ENCODE peak calls at places on chromosomes 16 and 17, in five cellular contexts. One of them, this sample, is unnamed.
A peak's percentile ranks its signal among the peaks of the same experiment; 100 is the strongest.

GRCh38 chr17:67602974-67603373 is 114.8 kb upstream of the NOL11 start:
- DNase-seq in mammary epithelial cell: peak; percentile 20
- DNase-seq in uterus: no peak
- DNase-seq in A549: peak; percentile 58
- DNase-seq in endothelial cell of umbilical vein: peak; percentile 32
- DNase-seq in this sample: no peak

GRCh38 chr17:50466371-50467113 is 2.1 kb downstream of the CHAD start:
- DNase-seq in mammary epithelial cell: no peak
- DNase-seq in uterus: no peak
- DNase-seq in A549: no peak
- DNase-seq in endothelial cell of umbilical vein: no peak
- DNase-seq in this sample: peak; percentile 81

GRCh38 chr17:44752953-44753861 is 5.6 kb upstream of the ADAM11 start:
- DNase-seq in mammary epithelial cell: no peak
- DNase-seq in uterus: no peak
- DNase-seq in A549: no peak
- DNase-seq in endothelial cell of umbilical vein: no peak
- DNase-seq in this sample: no peak

GRCh38 chr17:82787081-82787848 is 35.4 kb downstream of the TBCD start:
- DNase-seq in mammary epithelial cell: peak; percentile 97
- DNase-seq in uterus: peak; percentile 75
- DNase-seq in A549: no peak
- DNase-seq in endothelial cell of umbilical vein: no peak
- DNase-seq in this sample: no peak

GRCh38 chr17:69677130-69677529 is 262.6 kb downstream of the MAP2K6 start:
- DNase-seq in mammary epithelial cell: no peak
- DNase-seq in uterus: no peak
- DNase-seq in A549: no peak
- DNase-seq in endothelial cell of umbilical vein: peak; percentile 38
- DNase-seq in this sample: no peak

GRCh38 chr17:79905832-79906231 is 66.6 kb upstream of the CBX4 start:
- DNase-seq in mammary epithelial cell: no peak
- DNase-seq in uterus: no peak
- DNase-seq in A549: peak; percentile 77
- DNase-seq in endothelial cell of umbilical vein: no peak
- DNase-seq in this sample: no peak

GRCh38 chr16:15742716-15743115 is 92.7 kb downstream of the NDE1 start:
- DNase-seq in mammary epithelial cell: no peak
- DNase-seq in uterus: no peak
- DNase-seq in A549: no peak
- DNase-seq in endothelial cell of umbilical vein: no peak
- DNase-seq in this sample: no peak

GRCh38 chr17:40952675-40953074 is 14.1 kb downstream of the KRT39 start:
- DNase-seq in mammary epithelial cell: peak; percentile 92
- DNase-seq in uterus: no peak
- DNase-seq in A549: no peak
- DNase-seq in endothelial cell of umbilical vein: no peak
- DNase-seq in this sample: no peak

GRCh38 chr17:49964539-49965521 is 4.2 kb upstream of the DLX4 start:
- DNase-seq in mammary epithelial cell: no peak
- DNase-seq in uterus: no peak
- DNase-seq in A549: no peak
- DNase-seq in endothelial cell of umbilical vein: no peak
- DNase-seq in this sample: no peak

GRCh38 chr17:79815836-79816371 is 19.0 kb upstream of the CBX8 start:
- DNase-seq in mammary epithelial cell: no peak
- DNase-seq in uterus: no peak
- DNase-seq in A549: no peak
- DNase-seq in endothelial cell of umbilical vein: no peak
- DNase-seq in this sample: no peak

GRCh38 chr17:57459286-57459915 is 203.1 kb downstream of the MSI2 start:
- DNase-seq in mammary epithelial cell: peak; percentile 68
- DNase-seq in uterus: no peak
- DNase-seq in A549: peak; percentile 85
- DNase-seq in endothelial cell of umbilical vein: no peak
- DNase-seq in this sample: no peak

GRCh38 chr17:57677301-57677700 is 67.8 kb downstream of the CCDC182 start:
- DNase-seq in mammary epithelial cell: no peak
- DNase-seq in uterus: no peak
- DNase-seq in A549: no peak
- DNase-seq in endothelial cell of umbilical vein: no peak
- DNase-seq in this sample: no peak

DNA sequence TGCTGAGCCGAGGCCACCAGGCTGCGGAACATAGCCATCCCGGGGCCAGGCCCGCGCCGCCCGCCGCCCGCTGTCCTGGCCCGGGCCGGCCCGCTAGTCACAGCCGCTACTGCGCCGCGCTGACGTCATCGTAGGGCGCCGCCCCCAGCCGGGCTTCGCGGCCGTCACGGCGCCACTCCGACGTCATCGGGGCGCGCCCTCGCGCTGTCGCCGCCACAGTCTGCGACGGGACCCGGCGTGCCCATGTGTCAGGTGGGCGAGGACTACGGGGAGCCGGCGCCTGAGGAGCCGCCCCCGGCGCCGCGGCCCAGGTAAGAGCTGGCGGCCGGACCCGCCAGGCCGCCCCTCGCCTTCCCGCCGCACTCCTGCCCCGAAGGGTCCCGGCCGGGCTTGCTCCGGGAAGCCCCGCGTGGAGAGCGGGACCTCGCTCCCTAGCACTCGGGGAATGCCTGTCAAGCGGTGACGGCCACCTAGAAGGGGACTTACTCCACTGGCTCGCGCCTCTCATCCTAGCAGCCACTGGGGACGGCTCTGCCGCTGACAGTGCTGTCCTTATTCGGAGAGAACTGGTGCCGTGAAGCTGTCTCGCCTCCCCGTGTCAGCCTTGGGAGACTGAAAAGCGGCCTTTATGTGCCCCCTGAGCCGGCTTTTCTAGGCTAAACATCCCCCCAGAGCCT is at the start of the genes CTU2 and RNF166:
- DNase-seq in mammary epithelial cell: peak; percentile 82
- DNase-seq in uterus: peak; percentile 88
- DNase-seq in A549: peak; percentile 91
- DNase-seq in endothelial cell of umbilical vein: peak; percentile 84
- DNase-seq in this sample: peak; percentile 94
- TF ChIP-seq CTCF in mammary epithelial cell: no peak
- TF ChIP-seq CTCF in uterus: no peak
- TF ChIP-seq CTCF in A549: no peak
- TF ChIP-seq CTCF in endothelial cell of umbilical vein: no peak
- TF ChIP-seq CTCF in this sample: no peak

GRCh38 chr16:50263940-50264929 is 2.1 kb upstream of the ADCY7 start:
- DNase-seq in mammary epithelial cell: peak; percentile 10
- DNase-seq in uterus: no peak
- DNase-seq in A549: no peak
- DNase-seq in endothelial cell of umbilical vein: no peak
- DNase-seq in this sample: no peak
- H3K4me1 ChIP-seq in mammary epithelial cell: no peaks in the 10 kb centered on the region
- H3K4me1 ChIP-seq in uterus: no peaks in the 10 kb centered on the region
- H3K4me1 ChIP-seq in A549: peaks cover 30% of the 10 kb centered on the region
- H3K4me1 ChIP-seq in endothelial cell of umbilical vein: peaks cover 14% of the 10 kb centered on the region
- H3K4me1 ChIP-seq in this sample: peaks cover 36% of the 10 kb centered on the region

GRCh38 chr16:68380348-68380670 is 68.0 kb downstream of the SMPD3 start:
- DNase-seq in mammary epithelial cell: no peak
- DNase-seq in uterus: no peak
- DNase-seq in A549: no peak
- DNase-seq in endothelial cell of umbilical vein: no peak
- DNase-seq in this sample: no peak

GRCh38 chr16:68383858-68384257 is 64.5 kb downstream of the SMPD3 start:
- DNase-seq in mammary epithelial cell: no peak
- DNase-seq in uterus: no peak
- DNase-seq in A549: no peak
- DNase-seq in endothelial cell of umbilical vein: no peak
- DNase-seq in this sample: no peak

GRCh38 chr16:68381363-68381724 is 67.0 kb downstream of the SMPD3 start:
- DNase-seq in mammary epithelial cell: no peak
- DNase-seq in uterus: no peak
- DNase-seq in A549: no peak
- DNase-seq in endothelial cell of umbilical vein: no peak
- DNase-seq in this sample: no peak

GRCh38 chr16:68380676-68381362 is 67.5 kb downstream of the SMPD3 start:
- DNase-seq in mammary epithelial cell: no peak
- DNase-seq in uterus: no peak
- DNase-seq in A549: no peak
- DNase-seq in endothelial cell of umbilical vein: no peak
- DNase-seq in this sample: no peak

DNA sequence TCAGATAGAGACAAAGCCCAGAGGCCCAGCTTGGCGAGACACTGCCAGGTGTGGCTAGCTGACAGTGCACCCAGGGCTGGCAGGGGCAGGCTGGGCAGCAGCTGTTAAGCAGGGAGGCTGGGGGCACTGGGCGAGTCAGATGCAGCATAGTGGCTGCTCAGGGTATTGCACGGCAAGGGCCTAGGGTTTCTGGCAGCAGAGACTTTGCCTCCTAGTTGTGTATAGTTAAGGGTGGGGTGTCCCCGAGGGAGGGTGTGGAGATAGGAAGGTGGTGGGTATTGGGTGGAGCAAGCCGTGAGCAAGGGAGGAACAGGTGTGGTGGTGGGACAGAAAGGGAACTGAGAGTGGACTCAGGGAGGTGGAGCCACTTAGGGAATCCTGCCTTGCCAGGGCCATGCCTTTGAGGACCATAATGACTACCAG is 66.0 kb downstream of the SMPD3 start:
- DNase-seq in mammary epithelial cell: no peak
- DNase-seq in uterus: no peak
- DNase-seq in A549: peak; percentile 47
- DNase-seq in endothelial cell of umbilical vein: no peak
- DNase-seq in this sample: peak; percentile 85
- TF ChIP-seq CTCF in mammary epithelial cell: no peak
- TF ChIP-seq CTCF in uterus: no peak
- TF ChIP-seq CTCF in A549: no peak
- TF ChIP-seq CTCF in endothelial cell of umbilical vein: peak; percentile 43
- TF ChIP-seq CTCF in this sample: peak; percentile 46

GRCh38 chr16:56222482-56222997 is 31.3 kb downstream of the GNAO1 start:
- DNase-seq in mammary epithelial cell: no peak
- DNase-seq in uterus: no peak
- DNase-seq in A549: no peak
- DNase-seq in endothelial cell of umbilical vein: no peak
- DNase-seq in this sample: no peak
- H3K4me1 ChIP-seq in mammary epithelial cell: no peaks in the 10 kb centered on the region
- H3K4me1 ChIP-seq in uterus: no peaks in the 10 kb centered on the region
- H3K4me1 ChIP-seq in A549: no peaks in the 10 kb centered on the region
- H3K4me1 ChIP-seq in endothelial cell of umbilical vein: no peaks in the 10 kb centered on the region
- H3K4me1 ChIP-seq in this sample: no peaks in the 10 kb centered on the region

DNA sequence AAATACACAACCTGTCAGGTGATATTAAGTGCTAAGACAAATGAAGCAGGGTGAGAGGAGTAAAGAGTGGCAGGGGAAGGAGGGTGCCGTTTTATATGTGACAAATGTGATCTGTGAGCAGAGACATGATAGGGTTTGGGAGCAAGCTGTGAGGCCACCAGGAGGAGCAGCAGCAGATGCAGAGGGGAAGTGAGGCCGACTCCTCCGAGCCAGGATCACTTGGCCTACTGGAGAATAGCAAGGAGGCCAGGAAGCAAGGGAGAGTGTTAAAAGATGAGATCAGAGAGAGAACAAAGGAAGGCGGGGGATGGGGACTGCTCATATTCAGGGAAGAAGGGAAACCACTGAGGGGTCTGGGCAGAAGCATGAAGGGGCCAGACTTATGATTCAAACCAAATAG is 129.4 kb downstream of the TANGO6 start:
- DNase-seq in mammary epithelial cell: peak; percentile 28
- DNase-seq in uterus: no peak
- DNase-seq in A549: peak; percentile 45
- DNase-seq in endothelial cell of umbilical vein: peak; percentile 81
- DNase-seq in this sample: no peak
- TF ChIP-seq CTCF in mammary epithelial cell: peak; percentile 59
- TF ChIP-seq CTCF in uterus: no peak
- TF ChIP-seq CTCF in A549: peak; percentile 34
- TF ChIP-seq CTCF in endothelial cell of umbilical vein: peak; percentile 54
- TF ChIP-seq CTCF in this sample: no peak

GRCh38 chr16:11794447-11794846 is 2.6 kb downstream of the ZC3H7A start:
- DNase-seq in mammary epithelial cell: no peak
- DNase-seq in uterus: no peak
- DNase-seq in A549: no peak
- DNase-seq in endothelial cell of umbilical vein: peak; percentile 62
- DNase-seq in this sample: no peak

GRCh38 chr16:11794991-11795886 is 1.8 kb downstream of the ZC3H7A start:
- DNase-seq in mammary epithelial cell: no peak
- DNase-seq in uterus: no peak
- DNase-seq in A549: no peak
- DNase-seq in endothelial cell of umbilical vein: no peak
- DNase-seq in this sample: no peak

GRCh38 chr16:11791144-11791828 is 5.8 kb downstream of the ZC3H7A start:
- DNase-seq in mammary epithelial cell: no peak
- DNase-seq in uterus: no peak
- DNase-seq in A549: no peak
- DNase-seq in endothelial cell of umbilical vein: peak; percentile 25
- DNase-seq in this sample: no peak

GRCh38 chr16:11793840-11794239 is 3.2 kb downstream of the ZC3H7A start:
- DNase-seq in mammary epithelial cell: peak; percentile 32
- DNase-seq in uterus: no peak
- DNase-seq in A549: no peak
- DNase-seq in endothelial cell of umbilical vein: no peak
- DNase-seq in this sample: no peak

DNA sequence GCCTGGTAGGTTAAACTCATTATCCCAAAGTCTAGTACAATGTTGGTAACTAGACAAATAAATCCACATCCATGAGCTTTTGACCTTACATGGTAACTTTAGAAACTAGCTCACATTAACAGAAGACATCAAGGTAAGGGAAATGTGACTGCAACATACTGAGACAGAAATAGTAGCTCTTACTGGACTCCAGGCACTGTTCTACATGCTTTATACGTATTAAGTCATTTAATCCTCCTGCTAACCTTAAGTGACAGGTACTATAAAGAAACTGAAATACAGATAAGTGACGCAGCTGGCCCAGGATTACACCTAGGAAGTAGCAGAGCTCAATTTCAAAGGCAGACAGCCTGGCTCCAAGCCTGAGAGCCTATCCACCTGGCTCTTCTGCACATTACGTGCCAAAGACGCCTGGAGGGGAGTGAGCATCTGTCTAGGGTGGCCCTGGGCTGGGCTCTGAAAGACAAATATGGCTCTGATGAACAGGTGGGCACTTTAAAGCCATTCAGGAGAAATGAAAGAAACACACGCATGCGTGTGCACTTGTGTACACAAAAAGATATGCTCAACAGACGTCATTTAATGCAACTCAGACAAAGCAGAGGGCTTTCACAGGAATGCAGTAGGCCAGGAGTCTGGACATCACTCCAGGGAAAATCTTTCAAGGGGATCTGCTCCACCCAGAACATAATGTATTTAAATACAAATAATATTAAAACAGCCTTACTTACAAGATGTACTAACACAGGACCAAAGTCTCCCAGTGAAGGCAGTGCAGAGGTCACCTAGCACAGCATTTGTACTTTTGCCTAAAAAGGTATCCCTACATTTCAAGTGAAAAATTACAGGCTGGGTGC is 4.4 kb downstream of the ZC3H7A start:
- DNase-seq in mammary epithelial cell: no peak
- DNase-seq in uterus: no peak
- DNase-seq in A549: no peak
- DNase-seq in endothelial cell of umbilical vein: no peak
- DNase-seq in this sample: peak; percentile 77
- H3K4me1 ChIP-seq in mammary epithelial cell: peaks cover 30% of the 10 kb centered on the region
- H3K4me1 ChIP-seq in uterus: no peaks in the 10 kb centered on the region
- H3K4me1 ChIP-seq in A549: peaks cover 37% of the 10 kb centered on the region
- H3K4me1 ChIP-seq in endothelial cell of umbilical vein: peaks cover 19% of the 10 kb centered on the region
- H3K4me1 ChIP-seq in this sample: peaks cover 31% of the 10 kb centered on the region

GRCh38 chr17:74815671-74816370 is 39.7 kb upstream of the NAT9 start:
- DNase-seq in mammary epithelial cell: no peak
- DNase-seq in uterus: no peak
- DNase-seq in A549: no peak
- DNase-seq in endothelial cell of umbilical vein: peak; percentile 7
- DNase-seq in this sample: no peak
- TF ChIP-seq CTCF in mammary epithelial cell: no peak
- TF ChIP-seq CTCF in uterus: no peak
- TF ChIP-seq CTCF in A549: no peak
- TF ChIP-seq CTCF in endothelial cell of umbilical vein: peak; percentile 37
- TF ChIP-seq CTCF in this sample: no peak

GRCh38 chr17:81044764-81045589 is 10.0 kb downstream of the BAIAP2 start:
- DNase-seq in mammary epithelial cell: peak; percentile 66
- DNase-seq in uterus: peak; percentile 79
- DNase-seq in A549: no peak
- DNase-seq in endothelial cell of umbilical vein: peak; percentile 85
- DNase-seq in this sample: peak; percentile 85
- H3K4me1 ChIP-seq in mammary epithelial cell: peaks cover 76% of the 10 kb centered on the region
- H3K4me1 ChIP-seq in uterus: peaks cover 3% of the 10 kb centered on the region
- H3K4me1 ChIP-seq in A549: peaks cover 45% of the 10 kb centered on the region
- H3K4me1 ChIP-seq in endothelial cell of umbilical vein: peaks cover 29% of the 10 kb centered on the region
- H3K4me1 ChIP-seq in this sample: peaks cover 27% of the 10 kb centered on the region

This sample was measured in mucosa of descending colon.